ENCODE peak calls at places on chromosomes 11 and 22, in nine cellular contexts. D is psoas muscle; G is body of pancreas; E is A549; M is upper lobe of right lung; W is heart right ventricle; O is effector memory CD4-positive, alpha-beta T cell; B is pancreas; Z is uterus. S is an unnamed sample.

GRCh38 chr22:32473388-32473952 is 1.1 kb upstream of the FBXO7 start:
- DNase-seq in D (no peak), G (no peak), E (peak), M (no peak), W (peak), O (no peak), B (no peak), Z (no peak), S (peak)

GRCh38 chr11:18365736-18366135 is 28.6 kb upstream of the LDHA start:
- DNase-seq in D (no peak), G (no peak), E (no peak), M (no peak), W (no peak), O (no peak), B (no peak), Z (no peak), S (no peak)

GRCh38 chr11:86715611-86716010 is 43.2 kb upstream of the ME3 start:
- DNase-seq in D (no peak), G (no peak), E (no peak), M (no peak), W (no peak), O (no peak), B (no peak), Z (no peak), S (no peak)

GRCh38 chr11:37857726-37858125 is 1259.7 kb upstream of the RAG2 start:
- DNase-seq in D (no peak), G (no peak), E (no peak), M (no peak), W (no peak), O (no peak), B (no peak), Z (no peak), S (no peak)

GRCh38 chr11:77115181-77115611 is 12.6 kb downstream of the OMP start:
- DNase-seq in D (peak), G (no peak), E (peak), M (no peak), W (no peak), O (no peak), B (no peak), Z (no peak), S (no peak)

GRCh38 chr11:110450246-110450645 is 20.5 kb downstream of the FDX1 start:
- DNase-seq in D (no peak), G (no peak), E (no peak), M (no peak), W (no peak), O (no peak), B (no peak), Z (no peak), S (no peak)

GRCh38 chr11:94760296-94760695 is 7.9 kb upstream of the AMOTL1 start:
- DNase-seq in D (no peak), G (no peak), E (no peak), M (no peak), W (no peak), O (no peak), B (no peak), Z (no peak), S (no peak)

GRCh38 chr11:133778161-133778560 is 67.2 kb downstream of the SPATA19 start:
- DNase-seq in D (no peak), G (no peak), E (no peak), M (no peak), W (no peak), O (no peak), B (no peak), Z (no peak), S (no peak)

GRCh38 chr22:47091241-47091691 is 328.8 kb downstream of the TBC1D22A start:
- DNase-seq in D (no peak), G (no peak), E (no peak), M (no peak), W (no peak), O (no peak), B (no peak), Z (no peak), S (no peak)

GRCh38 chr11:62030071-62030684 is 62.7 kb upstream of the FTH1 start:
- DNase-seq in D (no peak), G (no peak), E (no peak), M (no peak), W (no peak), O (no peak), B (no peak), Z (no peak), S (no peak)

GRCh38 chr11:62026739-62027138 is 59.3 kb upstream of the FTH1 start:
- DNase-seq in D (no peak), G (no peak), E (no peak), M (no peak), W (no peak), O (no peak), B (no peak), Z (no peak), S (no peak)

GRCh38 chr11:62025429-62026105 is 58.1 kb upstream of the FTH1 start:
- DNase-seq in D (peak), G (peak), E (peak), M (peak), W (peak), O (peak), B (no peak), Z (peak), S (peak)

GRCh38 chr11:62020661-62021060 is 53.2 kb upstream of the FTH1 start:
- DNase-seq in D (no peak), G (no peak), E (no peak), M (peak), W (no peak), O (no peak), B (no peak), Z (no peak), S (no peak)

GRCh38 chr11:62024975-62025374 is 57.5 kb upstream of the FTH1 start:
- DNase-seq in D (no peak), G (no peak), E (no peak), M (no peak), W (no peak), O (no peak), B (no peak), Z (no peak), S (no peak)
- H3K27ac ChIP-seq in D (no peak), G (peak), E (peak), M (peak), W (peak), O (peak), B (no peak), Z (peak), S (peak)

DNA sequence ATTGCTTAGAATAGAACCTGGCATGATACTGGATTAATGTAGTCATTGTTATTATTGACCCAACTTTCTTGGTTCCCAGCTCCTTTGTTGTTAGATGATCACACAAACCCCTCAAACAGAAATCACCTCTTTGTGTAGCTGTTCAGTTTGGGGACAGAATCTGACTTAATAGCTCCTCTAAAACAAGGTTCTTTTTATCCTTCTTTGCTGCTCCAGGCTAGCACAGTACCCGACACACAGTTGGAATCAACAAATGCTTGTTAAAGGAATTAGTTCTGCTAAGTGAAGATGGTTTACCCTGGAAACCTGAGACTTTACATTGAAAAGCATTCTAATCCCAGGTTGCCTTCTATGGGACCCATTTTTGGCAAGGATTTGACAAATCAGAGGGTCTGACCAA is 43.9 kb downstream of the GAB2 start:
- DNase-seq in D (no peak), G (no peak), E (no peak), M (no peak), W (no peak), O (no peak), B (no peak), Z (no peak), S (no peak)
- H3K27ac ChIP-seq in D (no peak), G (no peak), E (no peak), M (no peak), W (no peak), O (no peak), B (no peak), Z (no peak), S (no peak)

GRCh38 chr22:17097062-17097461 is 12.3 kb downstream of the IL17RA start:
- DNase-seq in D (no peak), G (no peak), E (no peak), M (peak), W (no peak), O (no peak), B (no peak), Z (no peak), S (no peak)

GRCh38 chr22:17095538-17095937 is 10.7 kb downstream of the IL17RA start:
- DNase-seq in D (no peak), G (no peak), E (no peak), M (peak), W (no peak), O (no peak), B (no peak), Z (no peak), S (no peak)

GRCh38 chr22:17098379-17098819 is 13.6 kb downstream of the IL17RA start:
- DNase-seq in D (no peak), G (no peak), E (no peak), M (peak), W (no peak), O (no peak), B (no peak), Z (no peak), S (no peak)

GRCh38 chr22:17096095-17096494 is 11.3 kb downstream of the IL17RA start:
- DNase-seq in D (no peak), G (no peak), E (no peak), M (peak), W (no peak), O (no peak), B (no peak), Z (no peak), S (no peak)

GRCh38 chr22:17097701-17098100 is 12.9 kb downstream of the IL17RA start:
- DNase-seq in D (no peak), G (no peak), E (no peak), M (peak), W (no peak), O (no peak), B (no peak), Z (no peak), S (no peak)
- H3K27ac ChIP-seq in D (no peak), G (no peak), E (no peak), M (peak), W (no peak), O (peak), B (no peak), Z (no peak), S (no peak)

GRCh38 chr22:30240541-30241417 is 5.8 kb downstream of the LIF start:
- DNase-seq in D (no peak), G (no peak), E (no peak), M (no peak), W (no peak), O (no peak), B (no peak), Z (no peak), S (no peak)
- H3K27ac ChIP-seq in D (no peak), G (no peak), E (peak), M (no peak), W (no peak), O (no peak), B (no peak), Z (no peak), S (peak)

DNA sequence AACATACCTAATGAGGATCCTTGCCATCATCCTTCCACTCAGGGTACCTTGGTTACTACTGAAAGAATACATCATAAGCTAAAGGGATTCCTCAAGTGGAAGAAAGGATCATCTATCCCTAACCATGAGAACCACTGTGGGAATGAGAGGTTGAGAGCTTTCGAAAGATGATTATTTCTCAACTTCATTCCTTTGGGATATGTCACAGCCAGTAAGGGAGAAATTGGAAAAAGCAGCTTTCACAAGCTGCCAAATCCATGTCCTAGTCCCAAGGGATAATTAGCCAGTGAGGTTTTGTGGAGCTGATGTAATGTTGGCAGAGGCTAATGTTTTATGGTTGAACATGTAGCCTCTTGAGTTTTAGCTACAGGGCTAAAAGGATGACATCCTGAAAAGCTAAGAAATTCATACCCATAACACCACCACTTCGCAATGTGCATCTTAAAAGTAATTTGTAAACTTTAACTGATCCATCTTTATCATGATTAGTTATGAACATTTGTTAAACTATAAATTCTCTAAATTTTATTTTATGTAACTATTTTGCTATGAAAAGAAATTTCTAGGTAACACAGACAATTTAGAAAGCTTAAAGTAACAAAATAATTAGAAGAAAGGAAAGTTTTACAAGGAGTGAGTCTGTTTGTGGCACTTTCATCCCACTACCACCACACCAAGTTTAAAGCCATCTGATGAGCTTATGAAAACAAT is 123.9 kb downstream of the MRTFA start:
- DNase-seq in D (no peak), G (no peak), E (peak), M (no peak), W (peak), O (no peak), B (no peak), Z (peak), S (peak)
- H3K27ac ChIP-seq in D (peak), G (no peak), E (peak), M (peak), W (peak), O (no peak), B (no peak), Z (peak), S (peak)

GRCh38 chr22:33896801-33897620 is 23.3 kb downstream of the LARGE1 start:
- DNase-seq in D (no peak), G (peak), E (no peak), M (no peak), W (no peak), O (no peak), B (no peak), Z (no peak), S (no peak)

GRCh38 chr22:33895444-33895843 is 24.8 kb downstream of the LARGE1 start:
- DNase-seq in D (no peak), G (no peak), E (no peak), M (no peak), W (no peak), O (no peak), B (no peak), Z (no peak), S (no peak)

GRCh38 chr22:33896154-33896800 is 24.0 kb downstream of the LARGE1 start:
- DNase-seq in D (no peak), G (no peak), E (no peak), M (no peak), W (peak), O (no peak), B (no peak), Z (no peak), S (no peak)

GRCh38 chr22:33898121-33898520 is 22.2 kb downstream of the LARGE1 start:
- DNase-seq in D (no peak), G (no peak), E (no peak), M (no peak), W (no peak), O (no peak), B (no peak), Z (no peak), S (no peak)

GRCh38 chr22:33897621-33897910 is 22.7 kb downstream of the LARGE1 start:
- DNase-seq in D (no peak), G (no peak), E (no peak), M (no peak), W (no peak), O (no peak), B (no peak), Z (no peak), S (no peak)
- H3K27ac ChIP-seq in D (no peak), G (no peak), E (no peak), M (no peak), W (peak), O (no peak), B (no peak), Z (peak), S (no peak)

DNA sequence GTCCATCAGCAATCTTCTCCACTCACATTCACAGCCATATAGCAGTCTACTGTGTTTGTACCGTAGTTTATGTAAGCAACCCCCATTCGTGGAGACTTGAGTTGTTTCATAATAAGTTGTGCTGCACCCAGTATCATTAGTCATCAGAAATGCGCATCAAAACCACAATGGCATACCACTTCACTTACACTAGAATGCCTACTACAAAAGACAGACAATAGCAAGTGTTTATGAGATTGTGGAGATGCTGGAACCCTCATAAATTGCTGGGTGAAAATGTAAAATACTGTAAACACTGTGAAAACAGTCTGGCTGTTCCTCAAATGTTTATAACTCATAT is 133.3 kb downstream of the ATXN10 start:
- DNase-seq in D (no peak), G (no peak), E (peak), M (no peak), W (no peak), O (no peak), B (no peak), Z (no peak), S (peak)
- H3K27ac ChIP-seq in D (no peak), G (no peak), E (peak), M (no peak), W (no peak), O (no peak), B (no peak), Z (no peak), S (peak)

GRCh38 chr11:2300936-2301630 is 635 bp downstream of the C11orf21 start:
- DNase-seq in D (peak), G (no peak), E (no peak), M (peak), W (no peak), O (no peak), B (no peak), Z (no peak), S (no peak)
- H3K27ac ChIP-seq in D (no peak), G (no peak), E (no peak), M (peak), W (peak), O (peak), B (no peak), Z (no peak), S (no peak)

GRCh38 chr11:73388241-73389133 is 12.3 kb downstream of the RELT start:
- DNase-seq in D (peak), G (peak), E (no peak), M (no peak), W (no peak), O (no peak), B (no peak), Z (no peak), S (no peak)
- H3K27ac ChIP-seq in D (peak), G (no peak), E (peak), M (peak), W (peak), O (no peak), B (no peak), Z (no peak), S (no peak)

GRCh38 chr11:27118371-27118770 is 77.8 kb downstream of the BBOX1 start:
- DNase-seq in D (no peak), G (no peak), E (no peak), M (no peak), W (no peak), O (no peak), B (no peak), Z (no peak), S (no peak)

GRCh38 chr11:27116684-27117083 is 76.1 kb downstream of the BBOX1 start:
- DNase-seq in D (no peak), G (no peak), E (no peak), M (no peak), W (no peak), O (no peak), B (no peak), Z (no peak), S (peak)

GRCh38 chr11:27120211-27120610 is 79.6 kb downstream of the BBOX1 start:
- DNase-seq in D (no peak), G (no peak), E (no peak), M (no peak), W (no peak), O (no peak), B (no peak), Z (no peak), S (no peak)

GRCh38 chr11:27124514-27125264 is 84.1 kb downstream of the BBOX1 start:
- DNase-seq in D (no peak), G (no peak), E (no peak), M (no peak), W (no peak), O (no peak), B (no peak), Z (no peak), S (no peak)

DNA sequence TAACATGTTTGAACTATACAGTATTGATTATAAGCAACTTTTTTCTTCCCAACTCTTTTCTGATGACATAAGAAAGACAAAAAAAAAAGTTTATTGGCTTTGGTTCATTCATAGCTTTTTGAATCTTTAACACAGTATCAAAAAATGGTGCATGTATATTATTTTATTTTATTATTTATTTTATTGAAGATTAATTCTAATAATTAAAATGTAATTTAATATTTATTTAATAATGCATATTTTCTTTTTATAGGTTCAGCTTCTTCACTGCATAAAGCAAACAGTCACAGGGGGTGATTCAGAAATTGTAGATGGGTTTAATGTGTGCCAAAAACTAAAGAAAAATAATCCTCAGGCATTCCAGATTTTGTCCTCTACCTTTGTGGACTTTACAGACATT is 78.8 kb downstream of the BBOX1 start:
- DNase-seq in D (no peak), G (no peak), E (no peak), M (no peak), W (no peak), O (no peak), B (no peak), Z (no peak), S (no peak)
- H3K27ac ChIP-seq in D (no peak), G (no peak), E (no peak), M (no peak), W (no peak), O (no peak), B (no peak), Z (no peak), S (no peak)

S was measured in brain microvascular endothelial cell.